ENCODE peak calls at places on chromosomes 4 and X, in seven cellular contexts. One of them, this sample, is unnamed.

GRCh38 chr4:173879286-173879908 is 349.4 kb upstream of the HAND2 start:
- DNase-seq in B cell: no peak
- DNase-seq in foreskin fibroblast: no peak
- DNase-seq in GM13976: no peak
- DNase-seq in H9: no peak
- DNase-seq in astrocyte: no peak
- DNase-seq in progenitor cell of endocrine pancreas: no peak
- DNase-seq in this sample: no peak

GRCh38 chr4:26081795-26082498 is 167.9 kb downstream of the SMIM20 start:
- DNase-seq in B cell: no peak
- DNase-seq in foreskin fibroblast: no peak
- DNase-seq in GM13976: no peak
- DNase-seq in H9: no peak
- DNase-seq in astrocyte: peak
- DNase-seq in progenitor cell of endocrine pancreas: no peak
- DNase-seq in this sample: peak

GRCh38 chr4:69078852-69079251 is 17.4 kb upstream of the UGT2B7 start:
- DNase-seq in B cell: no peak
- DNase-seq in foreskin fibroblast: no peak
- DNase-seq in GM13976: no peak
- DNase-seq in H9: peak
- DNase-seq in astrocyte: no peak
- DNase-seq in progenitor cell of endocrine pancreas: no peak
- DNase-seq in this sample: no peak

GRCh38 chr4:832108-832507 is 6.2 kb upstream of the CPLX1 start:
- DNase-seq in B cell: no peak
- DNase-seq in foreskin fibroblast: no peak
- DNase-seq in GM13976: no peak
- DNase-seq in H9: no peak
- DNase-seq in astrocyte: no peak
- DNase-seq in progenitor cell of endocrine pancreas: no peak
- DNase-seq in this sample: no peak

GRCh38 chr4:148059617-148060180 is 327.8 kb downstream of the ARHGAP10 start:
- DNase-seq in B cell: no peak
- DNase-seq in foreskin fibroblast: no peak
- DNase-seq in GM13976: no peak
- DNase-seq in H9: no peak
- DNase-seq in astrocyte: no peak
- DNase-seq in progenitor cell of endocrine pancreas: no peak
- DNase-seq in this sample: no peak

GRCh38 chr4:53605783-53606182 is 14.5 kb upstream of the LNX1 start:
- DNase-seq in B cell: no peak
- DNase-seq in foreskin fibroblast: no peak
- DNase-seq in GM13976: no peak
- DNase-seq in H9: no peak
- DNase-seq in astrocyte: peak
- DNase-seq in progenitor cell of endocrine pancreas: no peak
- DNase-seq in this sample: no peak

GRCh38 chr4:108492816-108493595 is 127.4 kb upstream of the RPL34 start:
- DNase-seq in B cell: no peak
- DNase-seq in foreskin fibroblast: no peak
- DNase-seq in GM13976: no peak
- DNase-seq in H9: peak
- DNase-seq in astrocyte: peak
- DNase-seq in progenitor cell of endocrine pancreas: peak
- DNase-seq in this sample: no peak

GRCh38 chr4:74969507-74970474 is 36.9 kb downstream of the PARM1 start:
- DNase-seq in B cell: no peak
- DNase-seq in foreskin fibroblast: no peak
- DNase-seq in GM13976: no peak
- DNase-seq in H9: peak
- DNase-seq in astrocyte: no peak
- DNase-seq in progenitor cell of endocrine pancreas: no peak
- DNase-seq in this sample: no peak

GRCh38 chr4:86652332-86652932 is 58.3 kb downstream of the PTPN13 start:
- DNase-seq in B cell: no peak
- DNase-seq in foreskin fibroblast: no peak
- DNase-seq in GM13976: no peak
- DNase-seq in H9: no peak
- DNase-seq in astrocyte: no peak
- DNase-seq in progenitor cell of endocrine pancreas: no peak
- DNase-seq in this sample: no peak

GRCh38 chrX:12567857-12568256 is 223.4 kb upstream of the PRPS2 start:
- DNase-seq in B cell: no peak
- DNase-seq in foreskin fibroblast: no peak
- DNase-seq in GM13976: no peak
- DNase-seq in H9: no peak
- DNase-seq in astrocyte: no peak
- DNase-seq in progenitor cell of endocrine pancreas: no peak
- DNase-seq in this sample: peak
- TF ChIP-seq CTCF in B cell: peak
- TF ChIP-seq CTCF in foreskin fibroblast: peak
- TF ChIP-seq CTCF in GM13976: peak
- TF ChIP-seq CTCF in H9: peak
- TF ChIP-seq CTCF in astrocyte: peak
- TF ChIP-seq CTCF in progenitor cell of endocrine pancreas: peak
- TF ChIP-seq CTCF in this sample: peak

GRCh38 chr4:81081156-81081555 is 50.6 kb downstream of the BMP3 start:
- DNase-seq in B cell: no peak
- DNase-seq in foreskin fibroblast: no peak
- DNase-seq in GM13976: no peak
- DNase-seq in H9: no peak
- DNase-seq in astrocyte: no peak
- DNase-seq in progenitor cell of endocrine pancreas: no peak
- DNase-seq in this sample: no peak

GRCh38 chr4:81085291-81085690 is 54.8 kb downstream of the BMP3 start:
- DNase-seq in B cell: no peak
- DNase-seq in foreskin fibroblast: no peak
- DNase-seq in GM13976: no peak
- DNase-seq in H9: no peak
- DNase-seq in astrocyte: no peak
- DNase-seq in progenitor cell of endocrine pancreas: no peak
- DNase-seq in this sample: no peak

GRCh38 chr4:81084624-81085023 is 54.1 kb downstream of the BMP3 start:
- DNase-seq in B cell: no peak
- DNase-seq in foreskin fibroblast: peak
- DNase-seq in GM13976: no peak
- DNase-seq in H9: no peak
- DNase-seq in astrocyte: no peak
- DNase-seq in progenitor cell of endocrine pancreas: no peak
- DNase-seq in this sample: no peak

GRCh38 chr4:81085979-81086378 is 55.5 kb downstream of the BMP3 start:
- DNase-seq in B cell: no peak
- DNase-seq in foreskin fibroblast: no peak
- DNase-seq in GM13976: no peak
- DNase-seq in H9: no peak
- DNase-seq in astrocyte: no peak
- DNase-seq in progenitor cell of endocrine pancreas: no peak
- DNase-seq in this sample: no peak

DNA sequence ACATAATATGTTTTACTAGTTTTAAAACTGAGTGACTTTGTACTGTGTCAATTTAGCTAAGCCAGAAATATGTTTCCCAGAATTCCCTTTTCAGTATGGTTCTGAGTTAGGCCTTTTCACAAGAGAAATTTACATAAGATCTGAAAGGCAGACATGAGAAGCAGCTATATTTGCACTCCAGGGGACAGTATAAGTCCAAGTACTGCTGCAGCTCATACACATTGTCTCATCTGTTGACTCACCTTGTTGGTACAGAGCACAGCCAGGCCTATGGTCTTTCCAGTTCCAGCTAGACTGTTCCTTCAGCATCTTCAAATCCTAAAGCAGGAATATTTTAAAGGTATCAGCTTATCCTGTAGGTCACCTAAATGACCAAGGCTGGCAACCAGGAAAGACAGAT is 53.5 kb downstream of the BMP3 start:
- DNase-seq in B cell: no peak
- DNase-seq in foreskin fibroblast: peak
- DNase-seq in GM13976: no peak
- DNase-seq in H9: no peak
- DNase-seq in astrocyte: peak
- DNase-seq in progenitor cell of endocrine pancreas: no peak
- DNase-seq in this sample: no peak
- TF ChIP-seq CTCF in B cell: no peak
- TF ChIP-seq CTCF in foreskin fibroblast: peak
- TF ChIP-seq CTCF in GM13976: no peak
- TF ChIP-seq CTCF in H9: no peak
- TF ChIP-seq CTCF in astrocyte: peak
- TF ChIP-seq CTCF in progenitor cell of endocrine pancreas: no peak
- TF ChIP-seq CTCF in this sample: no peak

GRCh38 chrX:50068893-50069292 is 131.9 kb downstream of the AKAP4 start:
- DNase-seq in B cell: no peak
- DNase-seq in foreskin fibroblast: no peak
- DNase-seq in GM13976: no peak
- DNase-seq in H9: no peak
- DNase-seq in astrocyte: no peak
- DNase-seq in progenitor cell of endocrine pancreas: no peak
- DNase-seq in this sample: no peak

GRCh38 chrX:50072110-50072509 is 128.7 kb downstream of the AKAP4 start:
- DNase-seq in B cell: no peak
- DNase-seq in foreskin fibroblast: no peak
- DNase-seq in GM13976: no peak
- DNase-seq in H9: no peak
- DNase-seq in astrocyte: no peak
- DNase-seq in progenitor cell of endocrine pancreas: no peak
- DNase-seq in this sample: no peak

GRCh38 chrX:50068293-50068568 is 132.6 kb downstream of the AKAP4 start:
- DNase-seq in B cell: no peak
- DNase-seq in foreskin fibroblast: no peak
- DNase-seq in GM13976: no peak
- DNase-seq in H9: no peak
- DNase-seq in astrocyte: no peak
- DNase-seq in progenitor cell of endocrine pancreas: no peak
- DNase-seq in this sample: no peak

GRCh38 chrX:50073601-50074000 is 127.2 kb downstream of the AKAP4 start:
- DNase-seq in B cell: no peak
- DNase-seq in foreskin fibroblast: no peak
- DNase-seq in GM13976: no peak
- DNase-seq in H9: no peak
- DNase-seq in astrocyte: no peak
- DNase-seq in progenitor cell of endocrine pancreas: no peak
- DNase-seq in this sample: no peak

DNA sequence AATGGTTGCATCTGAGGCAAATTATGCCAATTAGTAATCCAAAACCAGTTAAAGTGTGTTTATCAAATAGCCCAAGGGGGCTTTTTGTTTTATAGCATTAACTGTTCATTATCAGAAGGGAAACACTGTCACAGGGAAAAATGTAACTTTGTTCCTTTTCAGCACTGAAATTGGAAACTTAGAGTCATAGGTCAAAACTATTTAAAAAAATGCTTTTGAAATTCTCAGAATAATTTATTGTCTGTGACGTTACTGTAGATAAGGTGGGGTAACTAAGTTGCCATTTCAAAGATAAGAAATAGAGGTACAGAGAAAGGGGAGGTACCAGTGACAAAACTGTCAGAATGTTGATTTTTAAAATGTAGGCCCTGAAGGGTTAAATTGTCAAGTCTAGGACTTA is 129.3 kb downstream of the AKAP4 start:
- DNase-seq in B cell: no peak
- DNase-seq in foreskin fibroblast: no peak
- DNase-seq in GM13976: no peak
- DNase-seq in H9: no peak
- DNase-seq in astrocyte: no peak
- DNase-seq in progenitor cell of endocrine pancreas: no peak
- DNase-seq in this sample: no peak
- TF ChIP-seq CTCF in B cell: no peak
- TF ChIP-seq CTCF in foreskin fibroblast: no peak
- TF ChIP-seq CTCF in GM13976: no peak
- TF ChIP-seq CTCF in H9: no peak
- TF ChIP-seq CTCF in astrocyte: no peak
- TF ChIP-seq CTCF in progenitor cell of endocrine pancreas: no peak
- TF ChIP-seq CTCF in this sample: no peak

DNA sequence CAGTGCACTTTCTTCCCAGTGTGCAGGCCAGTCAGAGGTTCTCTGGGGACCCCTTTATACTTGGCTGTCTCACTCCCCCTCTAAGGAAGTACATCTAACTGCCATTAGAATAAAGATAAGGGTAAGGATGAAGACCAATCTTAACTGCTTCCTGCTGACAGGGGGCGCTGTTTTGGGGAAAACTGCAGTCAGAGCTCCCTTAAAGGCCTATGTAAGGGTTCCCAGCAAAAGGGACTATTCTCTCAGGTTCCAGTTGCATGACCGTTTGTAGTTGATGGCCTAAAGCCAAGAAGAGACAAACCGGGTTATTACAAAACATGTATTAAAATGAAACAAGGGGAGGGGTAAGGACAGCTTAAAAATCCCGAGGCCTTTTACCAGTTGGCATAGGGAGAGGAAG is 115.6 kb upstream of the SPIN4 start:
- DNase-seq in B cell: no peak
- DNase-seq in foreskin fibroblast: no peak
- DNase-seq in GM13976: no peak
- DNase-seq in H9: no peak
- DNase-seq in astrocyte: no peak
- DNase-seq in progenitor cell of endocrine pancreas: no peak
- DNase-seq in this sample: no peak
- TF ChIP-seq CTCF in B cell: no peak
- TF ChIP-seq CTCF in foreskin fibroblast: no peak
- TF ChIP-seq CTCF in GM13976: no peak
- TF ChIP-seq CTCF in H9: peak
- TF ChIP-seq CTCF in astrocyte: no peak
- TF ChIP-seq CTCF in progenitor cell of endocrine pancreas: no peak
- TF ChIP-seq CTCF in this sample: no peak

DNA sequence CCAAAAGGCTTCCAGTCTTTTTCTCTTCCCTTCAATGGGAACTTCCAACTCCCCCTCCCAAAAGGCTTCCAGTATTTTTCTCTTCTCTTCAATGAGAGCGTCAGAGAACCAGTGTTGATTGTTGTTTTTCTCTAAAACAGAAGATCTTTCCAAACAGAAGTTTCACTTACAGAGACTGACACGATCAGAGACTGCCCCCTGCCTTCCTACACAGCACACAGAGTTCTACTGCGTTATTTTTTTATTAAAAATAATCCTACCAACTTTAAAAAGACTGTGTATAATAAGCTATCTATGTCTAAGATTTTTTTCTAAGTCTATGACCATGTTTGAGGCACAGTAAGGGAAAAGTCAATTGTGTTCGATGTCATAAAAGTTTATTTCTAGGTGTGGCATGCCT is 3.5 kb upstream of the HTR2C start:
- DNase-seq in B cell: no peak
- DNase-seq in foreskin fibroblast: no peak
- DNase-seq in GM13976: no peak
- DNase-seq in H9: no peak
- DNase-seq in astrocyte: no peak
- DNase-seq in progenitor cell of endocrine pancreas: no peak
- DNase-seq in this sample: no peak
- TF ChIP-seq CTCF in B cell: no peak
- TF ChIP-seq CTCF in foreskin fibroblast: no peak
- TF ChIP-seq CTCF in GM13976: no peak
- TF ChIP-seq CTCF in H9: peak
- TF ChIP-seq CTCF in astrocyte: no peak
- TF ChIP-seq CTCF in progenitor cell of endocrine pancreas: peak
- TF ChIP-seq CTCF in this sample: no peak

DNA sequence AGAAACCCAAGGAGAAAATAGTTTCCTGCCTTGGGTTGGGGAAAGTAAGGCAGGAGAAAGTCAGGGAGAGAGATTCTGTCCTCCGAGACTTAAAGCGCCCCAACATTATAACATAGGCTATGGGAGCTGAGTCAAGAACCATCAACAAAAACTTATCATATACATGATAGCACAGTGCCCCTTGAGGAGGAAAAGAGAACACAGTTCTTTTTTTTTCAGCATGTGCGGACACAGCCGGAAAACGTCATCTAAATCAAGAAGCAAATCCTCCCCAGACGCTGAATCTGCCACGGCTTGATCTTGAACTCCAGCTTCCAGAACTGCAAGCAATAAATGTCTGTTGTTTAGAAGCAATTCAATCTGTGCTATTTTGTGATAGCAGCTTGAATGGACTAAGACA is 549.6 kb upstream of the PRKX start:
- DNase-seq in B cell: no peak
- DNase-seq in foreskin fibroblast: no peak
- DNase-seq in GM13976: peak
- DNase-seq in H9: no peak
- DNase-seq in astrocyte: no peak
- DNase-seq in progenitor cell of endocrine pancreas: no peak
- DNase-seq in this sample: no peak
- TF ChIP-seq CTCF in B cell: no peak
- TF ChIP-seq CTCF in foreskin fibroblast: no peak
- TF ChIP-seq CTCF in GM13976: no peak
- TF ChIP-seq CTCF in H9: peak
- TF ChIP-seq CTCF in astrocyte: no peak
- TF ChIP-seq CTCF in progenitor cell of endocrine pancreas: peak
- TF ChIP-seq CTCF in this sample: no peak

This sample was measured in GM10248.